ENCODE peak calls at places on chromosome 7, in eight cellular contexts. Q is heart left ventricle, L is IMR-90, W is tibial artery, X is psoas muscle, A is substantia nigra, J is prostate gland, P is heart right ventricle. H is an unnamed sample.

GRCh38 chr7:2873686-2874551 is 29.8 kb upstream of the GNA12 start:
- DNase-seq in W (no peak), A (no peak), X (no peak), P (no peak), L (peak; percentile 95), Q (no peak), J (no peak), H (peak; percentile 87)

GRCh38 chr7:68006619-68007018 is 1010.0 kb downstream of the TYW1 start:
- DNase-seq in J (no peak), W (no peak), P (no peak), L (no peak), Q (no peak), X (no peak), A (no peak), H (no peak)

GRCh38 chr7:6243168-6243567 is 29.3 kb downstream of the CYTH3 start:
- DNase-seq in P (no peak), Q (no peak), W (no peak), J (no peak), L (no peak), A (no peak), X (no peak), H (no peak)

GRCh38 chr7:79452032-79452494 is 1.4 kb downstream of the MAGI2 start:
- DNase-seq in W (peak; percentile 96), A (peak; percentile 85), P (peak; percentile 84), X (peak; percentile 84), J (peak; percentile 75), Q (peak; percentile 87), L (peak; percentile 82), H (peak; percentile 53)

GRCh38 chr7:93160410-93160809 is 12.2 kb upstream of the SAMD9L start:
- DNase-seq in A (no peak), Q (no peak), P (no peak), W (no peak), X (no peak), J (no peak), L (peak; percentile 30), H (no peak)

GRCh38 chr7:157397751-157398691 is 61.2 kb downstream of the DNAJB6 start:
- DNase-seq in P (no peak), L (peak; percentile 81), J (no peak), X (peak; percentile 51), A (no peak), W (peak; percentile 72), Q (peak; percentile 61), H (peak; percentile 53)

GRCh38 chr7:139886206-139886605 is 57.1 kb downstream of the TBXAS1 start:
- DNase-seq in W (no peak), J (no peak), L (no peak), Q (no peak), P (no peak), A (no peak), X (no peak), H (no peak)

GRCh38 chr7:5237286-5237685 is 45.5 kb upstream of the SLC29A4 start:
- DNase-seq in J (peak; percentile 46), W (peak; percentile 82), A (peak; percentile 59), L (peak; percentile 40), P (peak; percentile 74), Q (peak; percentile 59), X (peak; percentile 77), H (no peak)

GRCh38 chr7:19108985-19109946 is 8.2 kb downstream of the TWIST1 start:
- DNase-seq in A (no peak), X (no peak), W (no peak), P (no peak), L (no peak), J (no peak), Q (no peak), H (no peak)

GRCh38 chr7:108102913-108103312 is 27.2 kb downstream of the LAMB4 start:
- DNase-seq in A (no peak), J (no peak), X (no peak), L (no peak), Q (no peak), P (no peak), W (no peak), H (no peak)

GRCh38 chr7:141198191-141198958 is 124.5 kb downstream of the TMEM178B start:
- DNase-seq in Q (no peak), J (no peak), X (no peak), L (no peak), A (no peak), W (no peak), P (no peak), H (no peak)

GRCh38 chr7:85185355-85186082 is 1.3 kb downstream of the SEMA3D start:
- DNase-seq in L (peak; percentile 61), W (peak; percentile 90), Q (peak; percentile 51), A (no peak), X (peak; percentile 30), P (peak; percentile 55), J (peak; percentile 23), H (no peak)
- H3K27ac ChIP-seq in L (no peak overlapping the region), W (peak overlapping the region; percentile 75), Q (peak overlapping the region; percentile 66), A (peak overlapping the region; percentile 26), X (no peak overlapping the region), P (no peak overlapping the region), J (peak overlapping the region; percentile 64), H (peak overlapping the region; percentile 47)

GRCh38 chr7:22190736-22191135 is 166.2 kb downstream of the RAPGEF5 start:
- DNase-seq in P (no peak), L (no peak), A (no peak), Q (no peak), W (no peak), J (no peak), X (no peak), H (no peak)

GRCh38 chr7:22187691-22188348 is 169.1 kb downstream of the RAPGEF5 start:
- DNase-seq in W (no peak), X (no peak), L (no peak), Q (no peak), P (no peak), A (no peak), J (no peak), H (no peak)

GRCh38 chr7:22192778-22193177 is 164.2 kb downstream of the RAPGEF5 start:
- DNase-seq in W (no peak), P (no peak), A (no peak), L (no peak), Q (no peak), X (no peak), J (no peak), H (no peak)

GRCh38 chr7:22189741-22190140 is 167.2 kb downstream of the RAPGEF5 start:
- DNase-seq in Q (no peak), X (no peak), W (no peak), P (no peak), A (no peak), L (no peak), J (no peak), H (no peak)

DNA sequence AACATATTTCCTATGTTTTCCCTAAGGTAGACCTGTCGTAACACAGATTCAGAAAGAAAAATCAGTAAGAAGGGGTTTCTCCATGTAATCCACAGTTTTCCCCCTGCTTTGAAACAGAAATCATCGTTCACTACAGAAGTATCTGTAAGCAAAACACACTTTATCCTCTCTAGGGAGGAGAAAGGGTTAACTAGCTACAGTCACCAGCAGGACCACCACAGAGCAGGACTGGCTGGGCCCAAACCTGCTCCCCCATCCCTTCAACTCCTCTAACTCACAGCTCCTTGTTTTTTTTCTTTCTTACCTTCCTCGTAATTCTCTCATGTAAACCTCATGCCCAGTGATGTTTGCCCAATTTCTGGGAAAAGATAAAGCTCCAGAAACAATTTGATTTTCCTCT is 167.7 kb downstream of the RAPGEF5 start:
- DNase-seq in Q (no peak), A (no peak), L (no peak), P (no peak), W (no peak), X (no peak), J (no peak), H (no peak)
- H3K27ac ChIP-seq in Q (no peak overlapping the region), A (peak overlapping the region; percentile 72), L (no peak overlapping the region), P (no peak overlapping the region), W (no peak overlapping the region), X (no peak overlapping the region), J (no peak overlapping the region), H (no peak overlapping the region)

GRCh38 chr7:151904270-151904669 is 27.4 kb upstream of the PRKAG2 start:
- DNase-seq in Q (no peak), W (peak; percentile 45), J (no peak), A (no peak), L (no peak), P (no peak), X (no peak), H (no peak)
- H3K27ac ChIP-seq in Q (no peak overlapping the region), W (no peak overlapping the region), J (no peak overlapping the region), A (no peak overlapping the region), L (no peak overlapping the region), P (no peak overlapping the region), X (no peak overlapping the region), H (no peak overlapping the region)

DNA sequence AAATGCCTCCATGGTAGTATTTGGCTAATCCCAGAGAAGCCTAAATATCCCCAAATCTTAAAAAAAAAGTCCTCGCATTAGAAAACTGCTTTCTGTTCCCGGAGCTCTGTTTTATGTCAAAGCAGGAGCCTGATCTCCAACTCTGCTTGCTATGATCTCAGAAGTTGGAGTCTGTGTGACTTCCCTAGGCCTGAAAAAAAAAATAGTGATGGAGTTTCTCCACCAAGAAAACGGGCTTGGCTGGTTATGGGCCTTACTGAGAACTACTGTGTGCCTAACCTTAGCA is 221.7 kb downstream of the GLI3 start:
- DNase-seq in A (no peak), Q (no peak), J (no peak), W (no peak), P (no peak), X (no peak), L (no peak), H (no peak)
- H3K27ac ChIP-seq in A (no peak overlapping the region), Q (no peak overlapping the region), J (no peak overlapping the region), W (no peak overlapping the region), P (no peak overlapping the region), X (no peak overlapping the region), L (no peak overlapping the region), H (no peak overlapping the region)

H was measured in AG04450.